ENCODE peak calls at places on chromosomes 5 and 9, in five cellular contexts. C, N, A, P and S are unnamed samples. For H3K36me3, the result is how much of the 10 kb centered on the place peaks cover.

GRCh38 chr9:111098093-111098492 is 59.8 kb upstream of the LPAR1 start:
- DNase-seq in P (no peak), A (no peak), C (no peak), N (no peak), S (no peak)

GRCh38 chr5:141359790-141360426 is at the start of gene PCDHGB2:
- DNase-seq in C (no peak), N (no peak), A (no peak), P (no peak), S (peak)

GRCh38 chr9:122115176-122116035 is 22.3 kb upstream of the TTLL11 start:
- DNase-seq in N (no peak), P (no peak), C (no peak), A (no peak), S (no peak)

GRCh38 chr9:99253134-99253533 is 31.1 kb downstream of the SEC61B start:
- DNase-seq in C (no peak), A (no peak), P (no peak), N (no peak), S (no peak)

GRCh38 chr9:134548185-134548584 is 93.4 kb upstream of the COL5A1 start:
- DNase-seq in P (no peak), N (no peak), C (no peak), A (no peak), S (no peak)

GRCh38 chr5:133460172-133460758 is 152.1 kb downstream of the FSTL4 start:
- DNase-seq in C (no peak), N (no peak), P (no peak), A (no peak), S (peak)

GRCh38 chr5:9624196-9624947 is 5.8 kb downstream of the TAS2R1 start:
- DNase-seq in N (no peak), A (no peak), C (peak), P (no peak), S (no peak)

GRCh38 chr5:157744055-157745011 is 821 bp downstream of the LSM11 start:
- DNase-seq in N (peak), C (no peak), A (peak), P (peak), S (no peak)

DNA sequence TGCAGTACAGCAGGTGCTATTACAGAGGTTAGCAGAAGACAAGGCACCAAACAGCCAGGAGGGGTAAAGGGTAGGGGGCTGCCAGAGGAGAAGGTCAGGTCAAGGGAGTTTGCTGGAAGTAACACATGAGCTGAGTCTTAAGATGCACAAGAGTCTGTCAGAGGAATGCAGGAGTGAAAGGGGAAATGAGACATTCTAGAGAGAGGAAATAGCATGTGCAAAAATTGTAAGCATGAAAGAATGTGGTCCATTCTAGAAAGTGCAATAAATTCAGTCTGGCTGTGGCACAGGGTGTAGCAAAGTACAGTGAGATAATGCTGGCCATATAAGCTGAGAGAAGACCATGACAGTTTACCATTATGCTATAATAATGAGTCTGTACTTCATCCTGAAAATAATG is 6.6 kb downstream of the GOLGA1 start:
- DNase-seq in C (peak), N (no peak), P (no peak), A (no peak), S (peak)
- H3K36me3 ChIP-seq in C (under half), N (under half), P (under half), A (under half), S (under half)

DNA sequence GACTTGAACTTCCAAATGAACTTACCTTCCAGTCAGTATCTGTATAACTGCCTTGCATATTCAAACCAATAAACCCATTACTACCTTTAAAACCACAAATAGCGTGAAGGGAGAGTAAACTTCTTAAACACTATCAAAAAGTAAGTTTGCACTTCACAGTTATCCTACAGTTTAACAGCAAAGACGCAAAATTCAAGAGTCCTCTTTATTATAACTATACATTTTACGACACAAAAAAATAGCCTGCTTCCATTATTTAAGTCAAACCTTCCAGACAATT is 1.8 kb downstream of the PTBP3 start:
- DNase-seq in P (no peak), A (no peak), N (no peak), C (no peak), S (peak)
- H3K4me3 ChIP-seq in P (no peak), A (no peak), N (no peak), C (peak), S (peak)

DNA sequence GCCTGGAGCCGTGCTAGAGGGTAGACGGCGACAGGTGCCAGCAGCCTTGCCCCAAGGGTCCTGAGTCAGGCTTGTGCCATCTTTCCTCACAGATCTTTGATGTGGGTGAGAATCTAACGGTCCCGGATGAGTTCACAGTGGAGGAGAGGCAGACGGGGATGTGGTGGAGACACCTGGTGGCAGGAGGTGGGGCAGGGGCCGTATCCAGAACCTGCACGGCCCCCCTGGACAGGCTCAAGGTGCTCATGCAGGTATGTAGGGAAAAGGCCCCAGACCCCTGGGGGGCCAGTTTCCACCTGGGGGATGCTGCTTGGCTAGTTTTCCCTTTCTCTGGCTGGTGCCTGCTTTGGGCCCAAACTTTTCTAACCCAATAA is 24.0 kb downstream of the PTGES2 start:
- DNase-seq in C (no peak), P (no peak), A (peak), N (no peak), S (no peak)
- H3K36me3 ChIP-seq in C (half or more), P (under half), A (under half), N (under half), S (half or more)

GRCh38 chr5:81768960-81769452 is 18.1 kb upstream of the SSBP2 start:
- DNase-seq in N (no peak), P (no peak), C (peak), A (no peak), S (peak)
- H3K4me3 ChIP-seq in N (no peak), P (no peak), C (no peak), A (no peak), S (no peak)

GRCh38 chr5:138188632-138189031 is 9.7 kb downstream of the KIF20A start:
- DNase-seq in N (no peak), P (no peak), C (no peak), A (no peak), S (no peak)
- H3K36me3 ChIP-seq in N (under half), P (under half), C (half or more), A (under half), S (under half)

GRCh38 chr9:124415852-124416484 is 726 bp upstream of the PSMB7 start:
- DNase-seq in N (no peak), A (no peak), P (no peak), C (no peak), S (no peak)
- H3K4me3 ChIP-seq in N (no peak), A (peak), P (peak), C (peak), S (no peak)